ENCODE peak calls at places on chromosomes 2 and 18, in eight cellular contexts. R is tibial artery; T is left cardiac atrium; D is retina; Z is stimulated activated CD4-positive, alpha-beta T cell treated with anti-CD3 and anti-CD28 coated beads, Interleukin-12 subunit alpha, Interleukin-12 subunit beta, amount 100 ng/mL, for 48 hours; Y is CD8-positive, alpha-beta T cell; X is GM04504; C is kidney epithelial cell. U is an unnamed sample.

GRCh38 chr2:238811293-238811692 is 36.6 kb upstream of the TWIST2 start:
- DNase-seq in R (no peak), T (no peak), D (no peak), Z (no peak), Y (no peak), X (peak; percentile 66), C (no peak), U (no peak)

GRCh38 chr18:79611040-79611681 is 68.4 kb upstream of the CTDP1 start:
- DNase-seq in R (peak; percentile 19), T (peak; percentile 76), D (no peak), Z (no peak), Y (no peak), X (no peak), C (peak; percentile 35), U (peak; percentile 62)

GRCh38 chr18:63022429-63023022 is 297.0 kb downstream of the BCL2 start:
- DNase-seq in R (no peak), T (no peak), D (no peak), Z (no peak), Y (no peak), X (no peak), C (no peak), U (no peak)

GRCh38 chr18:49980869-49981268 is 167.5 kb upstream of the ACAA2 start:
- DNase-seq in R (no peak), T (no peak), D (no peak), Z (no peak), Y (no peak), X (no peak), C (no peak), U (no peak)

GRCh38 chr2:187594801-187595200 is 40.6 kb upstream of the TFPI start:
- DNase-seq in R (no peak), T (no peak), D (no peak), Z (no peak), Y (no peak), X (no peak), C (no peak), U (peak; percentile 35)

GRCh38 chr2:75569546-75569945 is 8.8 kb upstream of the EVA1A start:
- DNase-seq in R (no peak), T (no peak), D (no peak), Z (no peak), Y (no peak), X (no peak), C (no peak), U (no peak)

GRCh38 chr2:224613543-224614317 is 28.6 kb upstream of the CUL3 start:
- DNase-seq in R (no peak), T (no peak), D (no peak), Z (no peak), Y (no peak), X (no peak), C (no peak), U (no peak)

GRCh38 chr18:53771664-53772063 is 452.8 kb downstream of the MBD2 start:
- DNase-seq in R (no peak), T (no peak), D (no peak), Z (no peak), Y (no peak), X (no peak), C (no peak), U (no peak)

GRCh38 chr2:20676353-20677215 is 9.6 kb downstream of the GDF7 start:
- DNase-seq in R (no peak), T (no peak), D (peak; percentile 1), Z (no peak), Y (no peak), X (no peak), C (no peak), U (no peak)

GRCh38 chr2:224469374-224469964 is 67.6 kb upstream of the FAM124B start:
- DNase-seq in R (no peak), T (no peak), D (no peak), Z (no peak), Y (no peak), X (no peak), C (no peak), U (no peak)

GRCh38 chr18:3725100-3725499 is 275.1 kb downstream of the TGIF1 start:
- DNase-seq in R (no peak), T (no peak), D (no peak), Z (no peak), Y (no peak), X (no peak), C (no peak), U (no peak)

GRCh38 chr2:122960727-122961641 is 1064.1 kb upstream of the CNTNAP5 start:
- DNase-seq in R (no peak), T (no peak), D (peak; percentile 50), Z (no peak), Y (no peak), X (no peak), C (peak; percentile 84), U (peak; percentile 72)

GRCh38 chr2:58512878-58513277 is 271.8 kb upstream of the FANCL start:
- DNase-seq in R (no peak), T (no peak), D (no peak), Z (no peak), Y (no peak), X (no peak), C (no peak), U (no peak)